ENCODE peak calls at places on chromosomes 6 and 20, in seven cellular contexts. J is uterus, X is ovary, V is NB4, O is breast epithelium, G is heart left ventricle, M is esophagus squamous epithelium. U is an unnamed sample.

GRCh38 chr6:164616917-164617524 is 692.4 kb downstream of the C6orf118 start:
- DNase-seq in J (no peak), X (no peak), V (no peak), O (no peak), G (no peak), M (no peak), U (no peak)

GRCh38 chr6:146931214-146931613 is 273.0 kb upstream of the STXBP5 start:
- DNase-seq in J (no peak), X (no peak), V (no peak), O (no peak), G (no peak), M (no peak), U (no peak)

GRCh38 chr6:31765910-31766794 is 3.7 kb downstream of the SAPCD1 start:
- DNase-seq in J (no peak), X (no peak), V (no peak), O (no peak), G (no peak), M (no peak), U (no peak)

GRCh38 chr6:133130863-133131262 is 110.3 kb upstream of the EYA4 start:
- DNase-seq in J (peak; percentile 18), X (no peak), V (no peak), O (no peak), G (peak; percentile 77), M (no peak), U (no peak)

GRCh38 chr6:41767112-41767946 is 12.4 kb downstream of the FRS3 start:
- DNase-seq in J (peak; percentile 65), X (peak; percentile 43), V (peak; percentile 78), O (peak; percentile 78), G (peak; percentile 73), M (no peak), U (peak; percentile 91)

GRCh38 chr20:49964964-49965780 is 17.6 kb upstream of the SNAI1 start:
- DNase-seq in J (no peak), X (no peak), V (peak; percentile 69), O (no peak), G (no peak), M (no peak), U (no peak)

GRCh38 chr6:137926207-137926731 is 59.2 kb downstream of the TNFAIP3 start:
- DNase-seq in J (no peak), X (no peak), V (peak; percentile 74), O (no peak), G (no peak), M (no peak), U (no peak)

GRCh38 chr20:9672976-9673375 is 158.6 kb downstream of the LAMP5 start:
- DNase-seq in J (no peak), X (no peak), V (no peak), O (no peak), G (no peak), M (no peak), U (no peak)

GRCh38 chr20:30376767-30377658 is 880.5 kb upstream of the DEFB115 start:
- DNase-seq in J (peak; percentile 40), X (peak; percentile 83), V (peak; percentile 72), O (peak; percentile 83), G (peak; percentile 89), M (no peak), U (peak; percentile 71)

GRCh38 chr20:21826946-21827345 is 121.5 kb downstream of the PAX1 start:
- DNase-seq in J (no peak), X (no peak), V (no peak), O (no peak), G (no peak), M (no peak), U (no peak)

GRCh38 chr6:33820243-33820642 is 16.4 kb upstream of the MLN start:
- DNase-seq in J (no peak), X (no peak), V (no peak), O (no peak), G (no peak), M (no peak), U (no peak)

GRCh38 chr6:5728726-5729434 is 277.8 kb downstream of the NRN1 start:
- DNase-seq in J (no peak), X (no peak), V (peak; percentile 61), O (no peak), G (no peak), M (no peak), U (no peak)

GRCh38 chr6:2976060-2976459 is 4.7 kb upstream of the SERPINB6 start:
- DNase-seq in J (no peak), X (no peak), V (no peak), O (no peak), G (no peak), M (no peak), U (no peak)

GRCh38 chr6:34970487-34970886 is 81.4 kb downstream of the ANKS1A start:
- DNase-seq in J (no peak), X (no peak), V (no peak), O (no peak), G (no peak), M (no peak), U (no peak)

GRCh38 chr6:42561986-42562385 is 1.8 kb upstream of the UBR2 start:
- DNase-seq in J (no peak), X (no peak), V (no peak), O (no peak), G (no peak), M (no peak), U (no peak)

GRCh38 chr20:22757424-22758189 is 173.2 kb upstream of the FOXA2 start:
- DNase-seq in J (no peak), X (no peak), V (peak; percentile 12), O (no peak), G (no peak), M (no peak), U (no peak)

GRCh38 chr6:158185729-158186456 is 17.7 kb downstream of the GTF2H5 start:
- DNase-seq in J (no peak), X (no peak), V (no peak), O (no peak), G (no peak), M (no peak), U (no peak)

GRCh38 chr6:13814176-13814937 is at the start of gene MCUR1:
- DNase-seq in J (peak; percentile 79), X (peak; percentile 81), V (peak; percentile 97), O (peak; percentile 78), G (peak; percentile 88), M (peak; percentile 63), U (peak; percentile 94)

GRCh38 chr6:41470341-41471063 is 75.7 kb upstream of the FOXP4 start:
- DNase-seq in J (peak; percentile 50), X (peak; percentile 71), V (peak; percentile 90), O (peak; percentile 64), G (no peak), M (no peak), U (peak; percentile 92)

GRCh38 chr20:57974863-57975262 is 253.6 kb downstream of the ANKRD60 start:
- DNase-seq in J (no peak), X (no peak), V (no peak), O (no peak), G (no peak), M (no peak), U (no peak)

GRCh38 chr6:89353702-89354392 is 1.3 kb upstream of the UBE2J1 start:
- DNase-seq in J (no peak), X (no peak), V (no peak), O (no peak), G (no peak), M (no peak), U (no peak)

GRCh38 chr6:98467091-98467490 is 367.3 kb upstream of the POU3F2 start:
- DNase-seq in J (no peak), X (no peak), V (no peak), O (no peak), G (no peak), M (no peak), U (no peak)

GRCh38 chr20:49276895-49277785 is 717 bp downstream of the ZNFX1 start:
- DNase-seq in J (no peak), X (peak; percentile 63), V (peak; percentile 48), O (peak; percentile 56), G (peak; percentile 39), M (no peak), U (peak; percentile 92)

GRCh38 chr20:9121211-9121610 is 52.3 kb downstream of the PLCB4 start:
- DNase-seq in J (no peak), X (no peak), V (no peak), O (no peak), G (no peak), M (no peak), U (no peak)

GRCh38 chr6:19578489-19578888 is 258.7 kb upstream of the ID4 start:
- DNase-seq in J (no peak), X (no peak), V (no peak), O (no peak), G (no peak), M (no peak), U (no peak)

GRCh38 chr6:148367418-148368024 is 24.9 kb downstream of the SASH1 start:
- DNase-seq in J (peak; percentile 70), X (peak; percentile 24), V (peak; percentile 82), O (peak; percentile 72), G (peak; percentile 81), M (no peak), U (peak; percentile 90)

GRCh38 chr6:12813321-12813720 is 96.8 kb downstream of the PHACTR1 start:
- DNase-seq in J (no peak), X (no peak), V (no peak), O (no peak), G (no peak), M (no peak), U (no peak)

GRCh38 chr20:63873477-63873971 is 8.5 kb downstream of the TPD52L2 start:
- DNase-seq in J (peak; percentile 51), X (no peak), V (peak; percentile 97), O (no peak), G (peak; percentile 60), M (no peak), U (no peak)
- TF ChIP-seq POLR2A in J (no peak), X (no peak), V (no peak), O (no peak), G (no peak), M (no peak), U (no peak)

GRCh38 chr6:56741472-56741871 is 98.8 kb upstream of the DST start:
- DNase-seq in J (no peak), X (no peak), V (no peak), O (no peak), G (no peak), M (no peak), U (no peak)
- H3K4me3 ChIP-seq in J (no peak overlapping the region), X (no peak overlapping the region), V (no peak overlapping the region), O (no peak overlapping the region), G (no peak overlapping the region), M (no peak overlapping the region), U (no peak overlapping the region)

DNA sequence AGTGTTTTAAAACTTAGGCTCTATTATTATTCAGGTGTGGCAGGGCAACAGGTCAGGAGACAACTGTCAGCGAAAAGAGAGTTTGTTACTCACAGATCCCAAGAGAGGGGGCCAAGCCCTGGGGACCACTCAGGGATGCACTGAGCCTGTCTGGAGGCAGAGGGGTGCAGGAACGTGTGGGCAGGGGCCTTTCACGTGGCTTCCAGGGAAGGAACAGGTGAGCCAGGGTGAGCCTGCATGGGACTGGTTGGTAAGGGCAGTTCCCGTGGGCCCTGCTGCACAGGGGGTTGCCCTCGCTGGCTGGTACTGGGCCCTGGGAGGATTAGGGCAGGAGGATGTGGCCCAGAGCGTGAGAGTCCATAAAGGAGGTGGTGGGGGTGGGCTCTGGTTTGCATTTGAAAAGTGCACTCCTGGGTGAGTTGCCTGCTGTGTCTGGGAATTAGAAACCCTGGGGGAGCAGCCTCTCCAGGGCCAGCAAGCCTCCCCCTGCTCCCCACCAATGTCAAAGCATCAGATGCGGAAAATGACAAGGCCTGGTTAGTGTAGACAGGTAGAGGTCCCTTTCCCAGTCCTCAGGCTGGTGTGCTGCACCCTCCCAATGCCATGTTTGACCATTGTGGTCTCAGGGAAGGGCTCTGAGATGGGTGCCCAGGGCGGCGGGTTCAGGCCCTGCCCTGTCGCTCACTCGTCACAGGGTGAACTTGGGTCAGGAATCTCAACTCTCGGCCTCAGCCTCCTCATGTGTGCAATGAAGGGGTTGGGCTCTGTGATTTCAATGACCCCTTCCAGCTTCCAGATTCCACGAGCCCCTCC is 127.4 kb upstream of the RPS6KA2 start:
- DNase-seq in J (no peak), X (no peak), V (no peak), O (no peak), G (no peak), M (no peak), U (no peak)
- TF ChIP-seq POLR2A in J (no peak), X (no peak), V (no peak), O (no peak), G (no peak), M (no peak), U (no peak)

GRCh38 chr20:35437599-35437998 is 429 bp downstream of the GDF5 start:
- DNase-seq in J (no peak), X (peak; percentile 20), V (no peak), O (no peak), G (no peak), M (no peak), U (no peak)
- H3K4me3 ChIP-seq in J (no peak overlapping the region), X (no peak overlapping the region), V (no peak overlapping the region), O (no peak overlapping the region), G (no peak overlapping the region), M (peak overlapping the region; percentile 38), U (no peak overlapping the region)